ENCODE peak calls at places on chromosomes 13 and 19, in seven cellular contexts. N, K, Y, O, W, C and M are unnamed samples.
A peak's percentile ranks its signal among the peaks of the same experiment; 100 is the strongest.

GRCh38 chr13:101415358-101416174 is 742 bp downstream of the NALCN start:
- DNase-seq in C (peak; percentile 14), W (no peak), K (no peak), O (peak; percentile 10), Y (no peak), N (no peak), M (no peak)

GRCh38 chr13:53124568-53125094 is 96.0 kb downstream of the OLFM4 start:
- DNase-seq in W (no peak), N (no peak), O (no peak), K (no peak), C (no peak), Y (no peak), M (no peak)

GRCh38 chr13:73844986-73845385 is 289.2 kb downstream of the KLF12 start:
- DNase-seq in O (peak; percentile 13), K (no peak), W (no peak), N (no peak), C (no peak), Y (no peak), M (no peak)

GRCh38 chr13:26310003-26310402 is 56.1 kb downstream of the CDK8 start:
- DNase-seq in N (no peak), W (no peak), O (no peak), K (no peak), Y (no peak), C (no peak), M (no peak)

GRCh38 chr13:102138635-102139225 is 263.1 kb downstream of the FGF14 start:
- DNase-seq in Y (no peak), O (peak; percentile 9), N (no peak), C (no peak), K (no peak), W (no peak), M (no peak)

GRCh38 chr19:55685776-55686175 is 10.8 kb downstream of the EPN1 start:
- DNase-seq in O (no peak), N (no peak), C (no peak), W (no peak), K (no peak), Y (no peak), M (no peak)

GRCh38 chr19:10808937-10809655 is 26.9 kb downstream of the TMED1 start:
- DNase-seq in O (peak; percentile 46), K (no peak), W (no peak), Y (no peak), C (no peak), N (no peak), M (peak; percentile 84)

GRCh38 chr19:35284153-35285140 is 2.1 kb downstream of the HAMP start:
- DNase-seq in C (no peak), Y (no peak), O (no peak), W (no peak), N (no peak), K (no peak), M (no peak)

GRCh38 chr13:94251801-94252200 is 227.7 kb downstream of the DCT start:
- DNase-seq in Y (no peak), N (no peak), C (no peak), O (no peak), K (no peak), W (no peak), M (no peak)

GRCh38 chr13:75705395-75705794 is 69.3 kb downstream of the LMO7 start:
- DNase-seq in O (peak; percentile 89), N (no peak), Y (no peak), C (no peak), K (no peak), W (no peak), M (peak; percentile 99)

GRCh38 chr19:3368848-3369336 is 2.5 kb downstream of the NFIC start:
- DNase-seq in O (peak; percentile 56), W (no peak), Y (no peak), K (no peak), N (no peak), C (no peak), M (no peak)

GRCh38 chr13:101695870-101696516 is 243.5 kb downstream of the ITGBL1 start:
- DNase-seq in K (no peak), O (no peak), W (no peak), Y (no peak), C (no peak), N (no peak), M (no peak)

GRCh38 chr19:38977445-38978314 is 2.1 kb upstream of the FBXO17 start:
- DNase-seq in K (no peak), N (no peak), O (peak; percentile 5), C (no peak), Y (no peak), W (no peak), M (peak; percentile 55)

GRCh38 chr19:1265611-1266115 is 3.5 kb upstream of the CIRBP start:
- DNase-seq in Y (peak; percentile 94), O (peak; percentile 97), K (peak; percentile 91), C (peak; percentile 73), W (peak; percentile 38), N (no peak), M (no peak)

GRCh38 chr19:57363734-57364181 is 407 bp downstream of the TRAPPC2B start:
- DNase-seq in K (no peak), W (no peak), N (no peak), O (peak; percentile 61), Y (no peak), C (no peak), M (no peak)

GRCh38 chr19:50465986-50466771 is 10.1 kb upstream of the EMC10 start:
- DNase-seq in Y (no peak), C (no peak), W (no peak), O (peak; percentile 30), K (no peak), N (peak; percentile 67), M (no peak)

GRCh38 chr13:41465215-41465907 is 8.0 kb downstream of the RGCC start:
- DNase-seq in O (peak; percentile 91), C (peak; percentile 51), Y (no peak), K (peak; percentile 90), W (no peak), N (peak; percentile 45), M (peak; percentile 88)

GRCh38 chr19:12983561-12984142 is 11.6 kb upstream of the NFIX start:
- DNase-seq in O (peak; percentile 87), W (peak; percentile 78), Y (peak; percentile 82), C (peak; percentile 85), K (peak; percentile 81), N (peak; percentile 69), M (peak; percentile 31)

GRCh38 chr13:74288361-74288911 is 154.2 kb upstream of the KLF12 start:
- DNase-seq in C (peak; percentile 35), Y (no peak), N (no peak), W (peak; percentile 21), O (no peak), K (peak; percentile 49), M (peak; percentile 46)

GRCh38 chr13:32212420-32212819 is 102.7 kb downstream of the ZAR1L start:
- DNase-seq in K (no peak), N (no peak), O (peak; percentile 83), Y (no peak), C (no peak), W (no peak), M (no peak)

GRCh38 chr13:95862401-95862800 is 185.5 kb downstream of the DNAJC3 start:
- DNase-seq in K (no peak), C (no peak), N (no peak), O (no peak), W (no peak), Y (no peak), M (no peak)

GRCh38 chr13:95870421-95870820 is 182.8 kb downstream of the UGGT2 start:
- DNase-seq in Y (no peak), N (no peak), C (no peak), O (no peak), K (no peak), W (no peak), M (no peak)

GRCh38 chr13:95865080-95865597 is 188.1 kb downstream of the UGGT2 start:
- DNase-seq in W (no peak), C (no peak), N (no peak), O (no peak), K (no peak), Y (no peak), M (no peak)
- H3K4me3 ChIP-seq in W (no peak overlapping the region), C (no peak overlapping the region), N (no peak overlapping the region), O (no peak overlapping the region), K (no peak overlapping the region), Y (no peak overlapping the region), M (no peak overlapping the region)

DNA sequence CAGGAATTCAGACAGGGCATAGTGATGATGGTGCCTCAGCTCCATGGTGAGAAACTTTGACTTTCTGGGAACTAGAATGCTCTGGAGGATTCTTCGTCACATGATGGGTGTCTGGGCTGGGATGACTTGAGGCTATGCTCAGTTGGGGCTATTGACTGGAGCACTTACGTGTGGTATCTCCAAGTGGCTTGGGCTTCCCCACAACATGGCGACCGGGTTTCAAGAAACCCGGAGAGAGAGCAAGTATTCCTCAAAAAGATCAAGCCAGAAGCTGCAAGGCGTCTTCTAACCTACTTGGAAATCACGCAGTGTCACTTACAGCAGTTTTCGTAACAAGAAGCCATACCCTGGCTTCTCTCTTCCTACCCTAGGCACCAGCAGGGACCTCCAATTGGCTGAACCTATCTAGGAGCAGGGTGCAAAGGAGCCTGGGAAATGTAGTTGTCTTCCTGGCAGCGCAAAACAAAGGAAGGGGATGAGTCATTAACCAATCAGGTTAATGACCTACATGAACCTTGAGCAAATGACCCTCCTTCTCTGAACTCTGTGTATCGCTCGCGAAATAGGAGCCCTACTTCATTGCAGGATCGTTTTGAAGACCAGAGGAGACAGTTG is 22.4 kb downstream of the VAV1 start:
- DNase-seq in N (no peak), K (no peak), C (no peak), Y (no peak), O (peak; percentile 4), W (no peak), M (no peak)
- H3K36me3 ChIP-seq in N (no peaks in the 10 kb centered on the region), K (no peaks in the 10 kb centered on the region), C (no peaks in the 10 kb centered on the region), Y (no peaks in the 10 kb centered on the region), O (no peaks in the 10 kb centered on the region), W (no peaks in the 10 kb centered on the region), M (no peaks in the 10 kb centered on the region)

DNA sequence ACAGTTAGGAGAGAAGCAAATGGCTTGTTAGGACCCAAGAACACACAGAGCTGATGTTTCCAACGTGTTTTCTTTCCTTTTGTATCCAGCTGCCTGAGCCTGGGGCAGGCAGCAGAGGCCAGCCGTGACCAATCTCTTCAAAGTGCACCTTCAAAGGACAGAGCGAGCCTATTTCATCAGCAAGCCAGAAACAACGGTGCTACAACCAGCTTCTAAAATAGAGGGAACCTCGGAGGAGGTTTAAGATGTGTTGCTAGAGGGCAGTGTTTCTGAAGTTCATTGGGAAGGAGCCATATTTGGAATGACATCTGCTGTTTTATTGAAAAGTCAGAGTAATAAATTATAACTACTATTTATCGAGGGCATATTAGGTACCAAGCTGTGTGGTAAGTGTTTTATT is 56.2 kb upstream of the RFC3 start:
- DNase-seq in O (peak; percentile 9), K (no peak), Y (no peak), N (no peak), C (no peak), W (peak; percentile 17), M (peak; percentile 6)
- H3K27me3 ChIP-seq in O (no peaks in the 10 kb centered on the region), K (no peaks in the 10 kb centered on the region), Y (no peaks in the 10 kb centered on the region), N (no peaks in the 10 kb centered on the region), C (no peaks in the 10 kb centered on the region), W (no peaks in the 10 kb centered on the region), M (no peaks in the 10 kb centered on the region)

GRCh38 chr13:113489171-113489548 is 1.4 kb downstream of the DCUN1D2 start:
- DNase-seq in O (no peak), K (no peak), Y (no peak), C (no peak), N (no peak), W (no peak), M (no peak)

GRCh38 chr13:113491982-113492381 is 1.5 kb upstream of the DCUN1D2 start:
- DNase-seq in W (no peak), Y (no peak), N (no peak), C (no peak), K (no peak), O (no peak), M (no peak)

GRCh38 chr13:113489549-113490495 is 689 bp downstream of the DCUN1D2 start:
- DNase-seq in Y (no peak), O (peak; percentile 79), C (no peak), W (no peak), K (no peak), N (peak; percentile 37), M (peak; percentile 26)

GRCh38 chr13:113491418-113491883 is 940 bp upstream of the DCUN1D2 start:
- DNase-seq in K (peak; percentile 69), O (peak; percentile 79), Y (no peak), C (peak; percentile 34), N (no peak), W (no peak), M (no peak)

GRCh38 chr13:113490496-113491417 is at the start of gene DCUN1D2:
- DNase-seq in C (peak; percentile 97), W (peak; percentile 92), O (peak; percentile 98), N (peak; percentile 93), Y (peak; percentile 91), K (peak; percentile 97), M (peak; percentile 82)
- H3K4me3 ChIP-seq in C (peak within 1 kb of the TSS; percentile 82), W (peak within 1 kb of the TSS; percentile 89), O (peak within 1 kb of the TSS; percentile 89), N (peak within 1 kb of the TSS; percentile 83), Y (peak within 1 kb of the TSS; percentile 80), K (peak within 1 kb of the TSS; percentile 79), M (peak within 1 kb of the TSS; percentile 82)